ENCODE peak calls at places on chromosomes 5 and 9, in nine cellular contexts. O is NCI-H2081; N is Caco-2; J is astrocyte; D is GM19239; H is fibroblast of the aortic adventitia; A is Jurkat, Clone E6-1; X is stimulated activated naive CD4-positive, alpha-beta T cell; F is neural crest cell. W is an unnamed sample.
A peak's percentile ranks its signal among the peaks of the same experiment; 100 is the strongest.

GRCh38 chr9:79662553-79662956 is 90.8 kb downstream of the TLE4 start:
- DNase-seq in O (peak; percentile 5), N (no peak), J (no peak), D (no peak), H (no peak), A (no peak), X (no peak), F (peak; percentile 24), W (peak; percentile 24)

GRCh38 chr5:57441557-57441956 is 41.1 kb downstream of the ACTBL2 start:
- DNase-seq in O (no peak), N (peak; percentile 66), J (peak; percentile 99), D (no peak), H (peak; percentile 100), A (no peak), X (no peak), F (no peak), W (no peak)

GRCh38 chr5:41891066-41891707 is 13.0 kb upstream of the RIMOC1 start:
- DNase-seq in O (no peak), N (no peak), J (no peak), D (no peak), H (peak; percentile 3), A (no peak), X (no peak), F (no peak), W (no peak)

GRCh38 chr5:106167766-106168165 is 1503.0 kb downstream of the EFNA5 start:
- DNase-seq in O (no peak), N (no peak), J (peak; percentile 4), D (no peak), H (peak; percentile 51), A (no peak), X (no peak), F (no peak), W (no peak)

GRCh38 chr9:36995927-36996471 is 38.1 kb downstream of the PAX5 start:
- DNase-seq in O (peak; percentile 28), N (peak; percentile 74), J (peak; percentile 26), D (no peak), H (peak; percentile 56), A (no peak), X (peak; percentile 51), F (peak; percentile 68), W (peak; percentile 57)

GRCh38 chr5:612498-613424 is 621 bp downstream of the CEP72 start:
- DNase-seq in O (peak; percentile 67), N (peak; percentile 52), J (no peak), D (peak; percentile 32), H (peak; percentile 4), A (peak; percentile 21), X (no peak), F (no peak), W (no peak)

GRCh38 chr9:34126207-34127034 is at the start of gene DCAF12:
- DNase-seq in O (peak; percentile 95), N (peak; percentile 89), J (peak; percentile 77), D (peak; percentile 86), H (peak; percentile 90), A (peak; percentile 86), X (peak; percentile 91), F (peak; percentile 87), W (peak; percentile 90)

GRCh38 chr5:23721336-23721735 is 213.9 kb downstream of the PRDM9 start:
- DNase-seq in O (no peak), N (no peak), J (no peak), D (no peak), H (no peak), A (no peak), X (no peak), F (no peak), W (no peak)

GRCh38 chr9:70263421-70263820 is 4.6 kb downstream of the SMC5 start:
- DNase-seq in O (no peak), N (no peak), J (peak; percentile 73), D (no peak), H (no peak), A (no peak), X (no peak), F (no peak), W (no peak)